ENCODE peak calls at places on chromosomes 6 and 20, in four cellular contexts. One of them, this sample, is unnamed. For H3K4me1, the result is how much of the 10 kb centered on the place peaks cover.

GRCh38 chr6:151012321-151013294 is 147.1 kb downstream of the MTHFD1L start:
- DNase-seq in HCT116: no peak
- DNase-seq in tibial artery: no peak
- DNase-seq in CD8-positive, alpha-beta T cell: no peak
- DNase-seq in this sample: no peak

GRCh38 chr6:15956205-15957106 is 172.4 kb upstream of the MYLIP start:
- DNase-seq in HCT116: no peak
- DNase-seq in tibial artery: no peak
- DNase-seq in CD8-positive, alpha-beta T cell: no peak
- DNase-seq in this sample: peak

GRCh38 chr6:34459899-34460593 is 5.8 kb upstream of the PACSIN1 start:
- DNase-seq in CD8-positive, alpha-beta T cell: peak
- DNase-seq in HCT116: peak
- DNase-seq in tibial artery: no peak
- DNase-seq in this sample: peak

GRCh38 chr20:60326821-60327220 is 368.6 kb downstream of the CDH26 start:
- DNase-seq in HCT116: no peak
- DNase-seq in tibial artery: no peak
- DNase-seq in CD8-positive, alpha-beta T cell: no peak
- DNase-seq in this sample: no peak

GRCh38 chr6:148874698-148875293 is 128.0 kb downstream of the UST start:
- DNase-seq in HCT116: no peak
- DNase-seq in CD8-positive, alpha-beta T cell: no peak
- DNase-seq in tibial artery: no peak
- DNase-seq in this sample: no peak

GRCh38 chr6:34325618-34326017 is 66.9 kb downstream of the NUDT3 start:
- DNase-seq in CD8-positive, alpha-beta T cell: no peak
- DNase-seq in HCT116: no peak
- DNase-seq in tibial artery: no peak
- DNase-seq in this sample: no peak

GRCh38 chr6:34239240-34239825 is 2.7 kb downstream of the HMGA1 start:
- DNase-seq in CD8-positive, alpha-beta T cell: no peak
- DNase-seq in HCT116: no peak
- DNase-seq in tibial artery: peak
- DNase-seq in this sample: no peak

GRCh38 chr6:2503816-2504494 is 246.8 kb downstream of the MYLK4 start:
- DNase-seq in tibial artery: no peak
- DNase-seq in CD8-positive, alpha-beta T cell: no peak
- DNase-seq in HCT116: no peak
- DNase-seq in this sample: no peak

GRCh38 chr20:23436681-23437080 is 2.8 kb upstream of the CSTL1 start:
- DNase-seq in HCT116: no peak
- DNase-seq in CD8-positive, alpha-beta T cell: no peak
- DNase-seq in tibial artery: no peak
- DNase-seq in this sample: no peak

GRCh38 chr20:46114449-46114848 is 3.7 kb upstream of the CD40 start:
- DNase-seq in CD8-positive, alpha-beta T cell: no peak
- DNase-seq in tibial artery: peak
- DNase-seq in HCT116: no peak
- DNase-seq in this sample: no peak

GRCh38 chr6:111200823-111201134 is 113.5 kb downstream of the SLC16A10 start:
- DNase-seq in tibial artery: no peak
- DNase-seq in HCT116: no peak
- DNase-seq in CD8-positive, alpha-beta T cell: no peak
- DNase-seq in this sample: no peak

GRCh38 chr6:114432380-114432779 is 89.6 kb upstream of the HS3ST5 start:
- DNase-seq in HCT116: no peak
- DNase-seq in CD8-positive, alpha-beta T cell: no peak
- DNase-seq in tibial artery: no peak
- DNase-seq in this sample: no peak

GRCh38 chr6:146650799-146651481 is 52.2 kb downstream of the ADGB start:
- DNase-seq in CD8-positive, alpha-beta T cell: no peak
- DNase-seq in tibial artery: no peak
- DNase-seq in HCT116: no peak
- DNase-seq in this sample: no peak

GRCh38 chr6:163956571-163957407 is 542.3 kb downstream of the QKI start:
- DNase-seq in HCT116: peak
- DNase-seq in tibial artery: peak
- DNase-seq in CD8-positive, alpha-beta T cell: peak
- DNase-seq in this sample: peak

GRCh38 chr6:167102318-167102717 is 20.6 kb upstream of the CCR6 start:
- DNase-seq in tibial artery: no peak
- DNase-seq in CD8-positive, alpha-beta T cell: no peak
- DNase-seq in HCT116: no peak
- DNase-seq in this sample: no peak

GRCh38 chr6:55578537-55579363 is at the start of gene HMGCLL1:
- DNase-seq in CD8-positive, alpha-beta T cell: no peak
- DNase-seq in HCT116: no peak
- DNase-seq in tibial artery: no peak
- DNase-seq in this sample: peak

GRCh38 chr6:116099036-116099435 is 1.6 kb upstream of the NT5DC1 start:
- DNase-seq in CD8-positive, alpha-beta T cell: no peak
- DNase-seq in tibial artery: no peak
- DNase-seq in HCT116: no peak
- DNase-seq in this sample: no peak

GRCh38 chr6:44837741-44838140 is 450.2 kb downstream of the CDC5L start:
- DNase-seq in CD8-positive, alpha-beta T cell: no peak
- DNase-seq in tibial artery: no peak
- DNase-seq in HCT116: no peak
- DNase-seq in this sample: no peak

GRCh38 chr20:59428441-59429205 is 128.2 kb downstream of the EDN3 start:
- DNase-seq in tibial artery: no peak
- DNase-seq in CD8-positive, alpha-beta T cell: no peak
- DNase-seq in HCT116: peak
- DNase-seq in this sample: no peak

DNA sequence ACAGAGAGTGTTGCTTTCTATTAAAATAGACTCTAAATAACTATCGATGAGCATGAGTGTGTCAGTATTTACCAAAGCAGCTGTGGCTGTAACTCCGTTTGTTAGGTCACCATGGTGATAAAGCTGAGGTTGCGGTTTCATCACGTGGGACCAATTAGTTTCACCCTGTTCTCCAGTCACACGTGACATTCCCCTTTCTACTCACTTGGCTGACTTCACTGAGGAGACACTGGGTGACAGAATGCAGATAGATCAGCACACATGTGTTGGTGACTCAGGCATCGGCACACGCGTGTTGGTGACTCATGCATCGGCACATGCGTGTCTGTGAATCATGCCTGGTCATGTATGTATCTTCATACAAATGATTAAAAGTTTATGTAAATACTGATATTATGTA is 285.4 kb downstream of the THBS2 start:
- DNase-seq in HCT116: no peak
- DNase-seq in CD8-positive, alpha-beta T cell: no peak
- DNase-seq in tibial artery: no peak
- DNase-seq in this sample: peak
- H3K27ac ChIP-seq in HCT116: no peak
- H3K27ac ChIP-seq in CD8-positive, alpha-beta T cell: no peak
- H3K27ac ChIP-seq in tibial artery: peak
- H3K27ac ChIP-seq in this sample: no peak

DNA sequence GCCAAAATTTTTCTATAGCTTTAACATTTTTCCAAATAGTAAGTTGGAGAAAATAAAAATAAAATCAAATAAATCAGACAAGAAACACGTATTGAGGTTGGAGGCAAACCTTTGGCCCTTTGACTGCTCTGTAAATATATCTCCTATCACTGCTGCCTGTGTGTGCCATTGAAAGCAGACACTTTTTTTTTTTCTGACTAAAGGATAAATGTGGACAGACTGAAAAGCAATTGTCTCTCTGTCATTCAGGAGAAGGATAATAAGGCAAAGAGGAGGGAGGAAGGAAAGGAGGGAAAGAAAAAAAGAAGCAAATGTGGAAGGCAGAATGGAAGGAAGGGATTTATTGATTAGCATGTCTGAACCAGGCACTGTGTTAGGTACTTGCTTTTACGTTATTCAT is 85.2 kb upstream of the SULF2 start:
- DNase-seq in CD8-positive, alpha-beta T cell: no peak
- DNase-seq in HCT116: no peak
- DNase-seq in tibial artery: no peak
- DNase-seq in this sample: no peak
- TF ChIP-seq CTCF in CD8-positive, alpha-beta T cell: no peak
- TF ChIP-seq CTCF in HCT116: no peak
- TF ChIP-seq CTCF in tibial artery: no peak
- TF ChIP-seq CTCF in this sample: no peak

GRCh38 chr20:17645010-17645409 is 37.0 kb downstream of the RRBP1 start:
- DNase-seq in HCT116: no peak
- DNase-seq in CD8-positive, alpha-beta T cell: no peak
- DNase-seq in tibial artery: no peak
- DNase-seq in this sample: peak

GRCh38 chr20:17646209-17646717 is 35.8 kb downstream of the RRBP1 start:
- DNase-seq in tibial artery: no peak
- DNase-seq in HCT116: no peak
- DNase-seq in CD8-positive, alpha-beta T cell: no peak
- DNase-seq in this sample: no peak

GRCh38 chr20:17643531-17644188 is 38.4 kb downstream of the RRBP1 start:
- DNase-seq in tibial artery: no peak
- DNase-seq in CD8-positive, alpha-beta T cell: no peak
- DNase-seq in HCT116: no peak
- DNase-seq in this sample: peak

GRCh38 chr20:17645546-17646208 is 36.4 kb downstream of the RRBP1 start:
- DNase-seq in CD8-positive, alpha-beta T cell: no peak
- DNase-seq in tibial artery: no peak
- DNase-seq in HCT116: no peak
- DNase-seq in this sample: no peak

GRCh38 chr20:17644451-17644850 is 37.6 kb downstream of the RRBP1 start:
- DNase-seq in HCT116: no peak
- DNase-seq in CD8-positive, alpha-beta T cell: no peak
- DNase-seq in tibial artery: no peak
- DNase-seq in this sample: peak
- H3K4me1 ChIP-seq in HCT116: under half
- H3K4me1 ChIP-seq in CD8-positive, alpha-beta T cell: under half
- H3K4me1 ChIP-seq in tibial artery: under half
- H3K4me1 ChIP-seq in this sample: half or more

DNA sequence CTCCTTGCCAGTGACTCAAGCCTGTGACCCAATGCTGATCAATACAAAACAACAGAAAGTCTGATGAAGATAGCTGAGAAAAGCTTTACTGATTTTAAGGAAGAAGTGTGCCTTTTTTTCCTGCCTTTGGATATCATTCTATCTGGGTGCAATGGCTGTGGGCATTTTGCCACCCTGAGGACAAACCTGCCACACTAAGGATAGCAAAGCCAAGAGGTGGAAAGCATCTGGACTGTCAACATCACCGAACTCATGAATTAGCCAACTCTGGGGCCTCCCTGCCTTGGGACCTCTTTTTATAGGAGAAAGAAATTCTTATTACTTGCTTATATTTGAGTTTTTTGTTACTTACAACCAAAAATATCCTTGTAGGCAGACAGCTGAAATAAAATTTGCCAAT is 19.9 kb downstream of the RALGAPA2 start:
- DNase-seq in CD8-positive, alpha-beta T cell: no peak
- DNase-seq in HCT116: no peak
- DNase-seq in tibial artery: no peak
- DNase-seq in this sample: peak
- H3K27ac ChIP-seq in CD8-positive, alpha-beta T cell: no peak
- H3K27ac ChIP-seq in HCT116: no peak
- H3K27ac ChIP-seq in tibial artery: no peak
- H3K27ac ChIP-seq in this sample: no peak

GRCh38 chr6:143127941-143128340 is 67.3 kb downstream of the AIG1 start:
- DNase-seq in tibial artery: no peak
- DNase-seq in CD8-positive, alpha-beta T cell: no peak
- DNase-seq in HCT116: no peak
- DNase-seq in this sample: no peak
- TF ChIP-seq CTCF in tibial artery: no peak
- TF ChIP-seq CTCF in CD8-positive, alpha-beta T cell: no peak
- TF ChIP-seq CTCF in HCT116: no peak
- TF ChIP-seq CTCF in this sample: no peak

GRCh38 chr20:57590485-57591288 is 29.5 kb downstream of the ZBP1 start:
- DNase-seq in CD8-positive, alpha-beta T cell: no peak
- DNase-seq in tibial artery: no peak
- DNase-seq in HCT116: no peak
- DNase-seq in this sample: no peak
- H3K4me1 ChIP-seq in CD8-positive, alpha-beta T cell: under half
- H3K4me1 ChIP-seq in tibial artery: under half
- H3K4me1 ChIP-seq in HCT116: under half
- H3K4me1 ChIP-seq in this sample: under half

GRCh38 chr6:37222992-37223391 is 34.6 kb upstream of the TBC1D22B start:
- DNase-seq in CD8-positive, alpha-beta T cell: no peak
- DNase-seq in HCT116: no peak
- DNase-seq in tibial artery: no peak
- DNase-seq in this sample: no peak
- H3K27ac ChIP-seq in CD8-positive, alpha-beta T cell: no peak
- H3K27ac ChIP-seq in HCT116: peak
- H3K27ac ChIP-seq in tibial artery: no peak
- H3K27ac ChIP-seq in this sample: no peak

DNA sequence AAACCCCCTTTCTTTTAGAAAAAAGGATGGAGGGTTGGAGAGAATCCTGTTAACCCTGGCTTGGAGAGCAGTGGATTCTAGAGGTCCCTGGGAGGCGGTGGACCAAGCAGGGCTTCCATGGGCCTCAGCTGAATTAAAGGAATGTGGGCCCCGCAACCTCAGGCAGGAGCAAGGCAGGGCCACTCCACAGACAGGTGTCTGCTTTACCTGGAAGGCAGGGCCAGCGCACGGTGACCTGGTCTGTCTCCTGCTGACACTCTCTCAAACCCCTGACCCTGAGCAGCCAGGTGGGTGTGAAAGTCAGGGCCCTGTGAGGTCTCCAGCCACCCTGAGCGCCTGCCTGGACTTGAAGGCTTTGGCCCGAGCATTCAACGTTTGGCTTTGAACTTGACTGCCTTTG is 96.6 kb downstream of the TMEM170B start:
- DNase-seq in CD8-positive, alpha-beta T cell: no peak
- DNase-seq in tibial artery: no peak
- DNase-seq in HCT116: no peak
- DNase-seq in this sample: no peak
- TF ChIP-seq CTCF in CD8-positive, alpha-beta T cell: no peak
- TF ChIP-seq CTCF in tibial artery: no peak
- TF ChIP-seq CTCF in HCT116: no peak
- TF ChIP-seq CTCF in this sample: no peak

DNA sequence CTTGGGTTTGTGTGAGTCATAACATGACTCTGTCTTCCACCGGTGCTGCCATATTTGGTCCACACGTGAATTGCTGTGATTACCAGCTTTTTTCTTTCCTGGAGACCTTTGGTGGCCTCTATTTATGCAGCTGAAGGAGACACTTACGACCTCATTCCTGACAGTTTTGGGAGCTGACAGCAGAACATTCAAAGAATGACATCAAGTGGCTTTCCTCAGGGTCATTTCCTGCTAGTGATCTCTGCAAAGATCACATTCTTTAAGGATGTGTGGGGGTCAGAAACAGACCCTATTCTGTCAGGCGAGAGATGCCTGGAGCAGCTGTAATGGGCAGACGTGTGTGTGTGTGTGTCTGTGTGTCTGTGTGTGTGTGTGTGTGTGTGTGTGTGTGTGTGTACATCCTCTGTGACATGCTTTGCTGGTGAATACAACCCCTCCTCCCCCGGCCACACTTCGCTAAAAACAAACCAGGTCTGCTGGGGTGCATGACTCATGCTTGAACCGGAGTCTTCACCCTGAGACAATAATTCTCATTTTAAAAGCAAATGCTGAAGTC is 115.6 kb downstream of the TMEM170B start:
- DNase-seq in CD8-positive, alpha-beta T cell: no peak
- DNase-seq in tibial artery: no peak
- DNase-seq in HCT116: no peak
- DNase-seq in this sample: no peak
- H3K4me1 ChIP-seq in CD8-positive, alpha-beta T cell: under half
- H3K4me1 ChIP-seq in tibial artery: under half
- H3K4me1 ChIP-seq in HCT116: under half
- H3K4me1 ChIP-seq in this sample: under half